ENCODE peak calls at places on chromosomes 6 and 20, in five cellular contexts. R, P, D, F and Q are unnamed samples.

GRCh38 chr6:97822632-97823031 is 539.6 kb upstream of the MMS22L start:
- DNase-seq in R (no peak), D (no peak), F (no peak), P (no peak), Q (no peak)

GRCh38 chr6:44615621-44616020 is 228.1 kb downstream of the CDC5L start:
- DNase-seq in D (no peak), R (no peak), P (no peak), F (no peak), Q (no peak)

GRCh38 chr20:57392512-57393271 is 1.5 kb downstream of the RBM38 start:
- DNase-seq in F (peak; percentile 63), D (peak; percentile 59), R (no peak), P (no peak), Q (no peak)

GRCh38 chr6:47669684-47670515 is 28.5 kb upstream of the ADGRF4 start:
- DNase-seq in R (no peak), D (no peak), F (no peak), P (no peak), Q (no peak)

GRCh38 chr6:3750324-3751018 is 1.0 kb downstream of the PXDC1 start:
- DNase-seq in F (peak; percentile 76), P (no peak), D (peak; percentile 60), R (peak; percentile 76), Q (no peak)

GRCh38 chr6:121849477-121849876 is 414.0 kb downstream of the GJA1 start:
- DNase-seq in R (peak; percentile 87), F (peak; percentile 28), P (peak; percentile 46), D (peak; percentile 30), Q (peak; percentile 42)

GRCh38 chr20:57211949-57212889 is 54.2 kb downstream of the BMP7 start:
- DNase-seq in P (no peak), F (peak; percentile 51), R (peak; percentile 69), D (no peak), Q (peak; percentile 63)

GRCh38 chr20:8131598-8132014 is 460 bp upstream of the PLCB1 start:
- DNase-seq in R (peak; percentile 57), P (no peak), D (no peak), F (no peak), Q (no peak)

GRCh38 chr20:47654370-47654769 is 130.9 kb downstream of the SULF2 start:
- DNase-seq in F (no peak), R (no peak), D (no peak), P (no peak), Q (no peak)

GRCh38 chr20:50679753-50680105 is 11.6 kb downstream of the RIPOR3 start:
- DNase-seq in D (no peak), R (no peak), P (no peak), F (no peak), Q (no peak)

GRCh38 chr6:144745434-144745833 is 460.3 kb downstream of the UTRN start:
- DNase-seq in F (no peak), D (no peak), P (no peak), R (no peak), Q (no peak)

GRCh38 chr20:10637563-10637962 is 36.2 kb downstream of the JAG1 start:
- DNase-seq in D (no peak), R (no peak), F (no peak), P (no peak), Q (no peak)

GRCh38 chr20:57190536-57191265 is 75.7 kb downstream of the BMP7 start:
- DNase-seq in R (no peak), P (no peak), D (no peak), F (no peak), Q (no peak)

GRCh38 chr6:30743099-30744053 is 889 bp upstream of the FLOT1 start:
- DNase-seq in F (peak; percentile 62), R (peak; percentile 44), P (peak; percentile 12), D (peak; percentile 45), Q (peak; percentile 54)

GRCh38 chr6:81758221-81758620 is 5.7 kb upstream of the TENT5A start:
- DNase-seq in R (peak; percentile 70), P (no peak), D (no peak), F (no peak), Q (no peak)

GRCh38 chr6:44569931-44570385 is 182.5 kb downstream of the CDC5L start:
- DNase-seq in F (no peak), R (peak; percentile 42), P (no peak), D (no peak), Q (no peak)

GRCh38 chr20:5056801-5057599 is 55.7 kb upstream of the SLC23A2 start:
- DNase-seq in F (peak; percentile 56), D (peak; percentile 72), R (peak; percentile 40), P (no peak), Q (no peak)

GRCh38 chr6:137389150-137389664 is 105.0 kb downstream of the OLIG3 start:
- DNase-seq in D (peak; percentile 31), R (peak; percentile 36), F (peak; percentile 32), P (no peak), Q (no peak)

GRCh38 chr20:10861619-10862018 is 187.8 kb upstream of the JAG1 start:
- DNase-seq in P (no peak), D (no peak), R (no peak), F (peak; percentile 81), Q (no peak)

GRCh38 chr20:47792021-47792618 is 6.8 kb upstream of the SULF2 start:
- DNase-seq in F (no peak), P (no peak), D (no peak), R (peak; percentile 98), Q (no peak)

GRCh38 chr6:57267586-57268293 is 45.6 kb upstream of the RAB23 start:
- DNase-seq in D (peak; percentile 24), P (peak; percentile 15), R (peak; percentile 99), F (peak; percentile 62), Q (no peak)

GRCh38 chr6:15985354-15985995 is 143.4 kb upstream of the MYLIP start:
- DNase-seq in D (no peak), P (no peak), R (no peak), F (no peak), Q (no peak)

GRCh38 chr6:135901776-135902524 is 50.4 kb downstream of the PDE7B start:
- DNase-seq in D (no peak), P (no peak), R (peak; percentile 98), F (no peak), Q (no peak)

GRCh38 chr6:105301756-105302616 is 100.9 kb downstream of the PREP start:
- DNase-seq in D (no peak), F (no peak), P (no peak), R (no peak), Q (no peak)

GRCh38 chr20:47865451-47865850 is 80.2 kb upstream of the SULF2 start:
- DNase-seq in P (no peak), F (no peak), R (no peak), D (no peak), Q (no peak)

GRCh38 chr6:97147421-97147820 is 135.6 kb downstream of the MMS22L start:
- DNase-seq in P (no peak), R (no peak), F (no peak), D (no peak), Q (no peak)

GRCh38 chr20:16123623-16124022 is 449.6 kb downstream of the KIF16B start:
- DNase-seq in P (no peak), R (no peak), F (no peak), D (no peak), Q (no peak)

GRCh38 chr6:91720323-91720722 is 1133.5 kb upstream of the MAP3K7 start:
- DNase-seq in R (no peak), F (no peak), P (no peak), D (no peak), Q (no peak)

DNA sequence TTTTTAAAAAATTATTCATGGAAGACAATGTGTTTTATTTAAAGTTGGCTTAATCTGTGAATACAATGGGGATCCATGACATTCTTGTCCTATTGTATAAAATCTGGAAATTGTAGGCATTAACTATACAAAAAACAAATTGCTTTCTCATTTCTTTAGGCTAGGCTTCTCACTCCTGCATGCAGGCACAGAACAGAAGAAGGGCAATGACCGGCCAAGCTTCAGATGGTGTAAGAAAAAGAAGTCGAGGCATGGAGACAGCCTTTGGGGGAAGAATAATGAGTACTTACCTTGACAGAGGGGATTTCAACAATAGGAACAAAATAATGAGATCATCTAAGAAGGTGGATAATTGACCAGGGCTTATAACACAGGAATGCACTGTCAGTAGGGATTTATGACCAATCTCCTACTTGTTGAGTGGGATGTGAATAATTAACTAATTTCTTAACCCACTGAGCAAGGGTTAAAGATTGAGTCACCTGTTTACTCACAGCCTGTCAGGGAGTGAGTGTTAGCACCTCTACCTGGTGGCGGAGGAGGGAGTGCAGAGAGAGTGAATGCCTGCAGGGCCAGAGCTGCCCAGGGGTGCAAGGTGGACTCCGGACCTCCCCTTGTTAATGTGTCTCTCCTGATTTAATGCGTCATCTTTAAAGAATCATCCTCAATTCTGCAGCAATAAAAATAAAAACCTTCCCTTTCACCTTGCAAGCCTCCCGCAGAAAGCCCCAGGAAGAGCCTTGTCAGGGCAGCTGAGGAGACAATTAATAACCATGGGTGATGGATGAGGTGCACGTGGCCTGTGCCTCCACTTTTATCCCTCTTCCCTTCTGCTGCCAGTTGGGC is 3.9 kb downstream of the SLC22A2 start:
- DNase-seq in D (no peak), F (peak; percentile 74), R (no peak), P (peak; percentile 37), Q (no peak)
- TF ChIP-seq CTCF in D (no peak), F (peak; percentile 25), R (no peak), P (peak; percentile 22), Q (no peak)

DNA sequence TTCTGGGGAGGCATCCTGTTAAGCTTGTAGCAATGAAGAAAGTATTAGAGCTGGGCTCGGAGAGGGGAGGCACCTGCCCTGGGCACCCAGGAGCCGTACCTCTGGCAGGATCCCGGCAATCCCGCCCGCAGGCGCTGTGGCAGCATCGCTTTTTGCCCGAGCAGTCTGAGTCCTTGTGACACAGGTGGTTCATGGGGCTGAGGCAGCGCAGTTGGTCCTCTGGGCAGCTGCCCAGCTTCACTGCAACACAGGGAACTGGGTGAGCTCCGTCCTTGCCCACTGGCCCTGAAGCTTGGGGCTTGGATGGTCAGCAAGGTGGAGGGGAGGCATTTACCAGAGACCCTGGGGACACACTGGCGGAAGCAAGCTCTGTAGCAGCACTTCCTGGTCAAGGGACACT is 4.7 kb downstream of the WFDC5 start:
- DNase-seq in R (no peak), F (no peak), D (no peak), P (no peak), Q (no peak)
- TF ChIP-seq CTCF in R (no peak), F (no peak), D (no peak), P (no peak), Q (no peak)

DNA sequence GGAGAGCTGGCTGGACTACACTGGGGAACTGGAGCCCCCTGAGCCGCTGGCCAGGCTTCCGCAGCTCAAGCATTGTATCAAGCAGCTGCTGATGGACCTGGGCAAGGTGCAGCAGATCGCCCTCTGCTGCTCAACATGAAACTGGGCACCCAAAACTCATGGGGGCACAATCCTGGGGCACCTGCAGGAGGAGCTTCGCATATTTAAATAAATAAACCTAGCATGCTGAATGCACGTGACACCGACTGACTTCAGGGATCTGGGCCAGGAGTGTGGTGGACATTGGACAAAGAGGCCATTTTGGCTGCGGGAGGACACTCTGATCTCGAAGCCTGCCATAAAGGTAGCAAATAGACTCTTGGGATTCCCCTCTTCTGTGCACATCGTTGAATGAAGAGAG is 6.8 kb downstream of the SCAND1 start:
- DNase-seq in R (peak; percentile 28), F (no peak), P (no peak), D (peak; percentile 42), Q (no peak)
- TF ChIP-seq CTCF in R (peak; percentile 39), F (no peak), P (peak; percentile 41), D (peak; percentile 55), Q (no peak)

GRCh38 chr6:120759570-120759969 is 574.7 kb downstream of the TBC1D32 start:
- DNase-seq in R (no peak), F (no peak), D (no peak), P (no peak), Q (no peak)

DNA sequence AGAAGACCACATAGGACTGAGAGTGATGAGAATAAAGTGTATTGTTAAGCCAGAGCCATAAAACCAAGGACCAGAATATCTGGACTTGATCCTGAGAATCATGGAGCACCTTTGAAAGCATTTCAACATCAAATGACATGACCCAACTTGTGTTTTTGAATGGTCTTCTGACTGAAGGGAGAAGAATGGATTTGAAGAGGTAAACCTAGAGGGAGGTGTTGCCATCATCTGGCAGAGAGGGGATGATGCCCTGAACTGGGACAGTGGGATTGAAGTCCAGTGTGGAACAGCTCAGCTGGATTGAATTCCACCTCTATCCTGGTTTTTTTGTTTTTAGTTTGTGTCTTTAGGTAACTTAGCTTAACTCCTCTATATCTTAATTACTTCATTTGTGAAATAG is 570.0 kb downstream of the TBC1D32 start:
- DNase-seq in P (no peak), D (no peak), R (no peak), F (no peak), Q (no peak)
- TF ChIP-seq CTCF in P (no peak), D (no peak), R (no peak), F (no peak), Q (no peak)